ENCODE peak calls at places on chromosomes 7 and 10, in eight cellular contexts. P, U, W, B, H, M, L and N are unnamed samples.

GRCh38 chr10:13767721-13768178 is 181.0 kb downstream of the PRPF18 start:
- DNase-seq in P (no peak), U (no peak), W (no peak), B (no peak), H (peak; percentile 23), M (no peak), L (no peak), N (no peak)

GRCh38 chr7:149823631-149824199 is 14.5 kb upstream of the ZNF862 start:
- DNase-seq in P (no peak), U (no peak), W (no peak), B (no peak), H (no peak), M (no peak), L (no peak), N (no peak)

GRCh38 chr7:3439333-3440030 is 138.4 kb downstream of the SDK1 start:
- DNase-seq in P (no peak), U (no peak), W (no peak), B (no peak), H (no peak), M (peak; percentile 99), L (peak; percentile 69), N (no peak)

GRCh38 chr10:93916257-93917063 is 22.7 kb downstream of the SLC35G1 start:
- DNase-seq in P (no peak), U (no peak), W (no peak), B (no peak), H (no peak), M (peak; percentile 52), L (no peak), N (no peak)

GRCh38 chr10:96556003-96556402 is 30.8 kb downstream of the TM9SF3 start:
- DNase-seq in P (no peak), U (no peak), W (no peak), B (peak; percentile 16), H (no peak), M (no peak), L (no peak), N (no peak)

GRCh38 chr10:70513848-70514309 is 35.3 kb downstream of the PALD1 start:
- DNase-seq in P (no peak), U (no peak), W (no peak), B (no peak), H (no peak), M (no peak), L (no peak), N (peak; percentile 71)

GRCh38 chr10:111865550-111865949 is 318.0 kb downstream of the GPAM start:
- DNase-seq in P (no peak), U (no peak), W (no peak), B (no peak), H (no peak), M (no peak), L (no peak), N (no peak)

GRCh38 chr7:40826419-40827216 is 691.8 kb downstream of the SUGCT start:
- DNase-seq in P (no peak), U (no peak), W (no peak), B (no peak), H (no peak), M (peak; percentile 73), L (no peak), N (no peak)

GRCh38 chr10:33006342-33006887 is 48.4 kb upstream of the ITGB1 start:
- DNase-seq in P (no peak), U (no peak), W (no peak), B (no peak), H (no peak), M (no peak), L (no peak), N (no peak)

GRCh38 chr10:91185239-91185875 is 35.1 kb upstream of the PCGF5 start:
- DNase-seq in P (no peak), U (peak; percentile 50), W (no peak), B (no peak), H (no peak), M (peak; percentile 81), L (no peak), N (no peak)

GRCh38 chr7:79329464-79329863 is 124.0 kb downstream of the MAGI2 start:
- DNase-seq in P (no peak), U (no peak), W (no peak), B (no peak), H (no peak), M (no peak), L (no peak), N (no peak)

GRCh38 chr10:113386005-113386404 is 166.8 kb upstream of the HABP2 start:
- DNase-seq in P (no peak), U (no peak), W (no peak), B (no peak), H (no peak), M (peak; percentile 56), L (no peak), N (no peak)

GRCh38 chr7:131010714-131011436 is 276.9 kb upstream of the KLF14 start:
- DNase-seq in P (no peak), U (no peak), W (no peak), B (no peak), H (no peak), M (peak; percentile 63), L (no peak), N (no peak)

GRCh38 chr7:47581821-47582747 is at the start of gene TNS3:
- DNase-seq in P (peak; percentile 62), U (peak; percentile 85), W (peak; percentile 68), B (no peak), H (peak; percentile 65), M (peak; percentile 36), L (no peak), N (no peak)

GRCh38 chr10:7117806-7118674 is 292.8 kb downstream of the SFMBT2 start:
- DNase-seq in P (no peak), U (no peak), W (no peak), B (no peak), H (no peak), M (no peak), L (no peak), N (no peak)

GRCh38 chr7:30232366-30232765 is 52.0 kb upstream of the ZNRF2 start:
- DNase-seq in P (no peak), U (no peak), W (no peak), B (no peak), H (no peak), M (no peak), L (no peak), N (no peak)

GRCh38 chr10:18235477-18235876 is 95.3 kb downstream of the CACNB2 start:
- DNase-seq in P (no peak), U (no peak), W (no peak), B (no peak), H (no peak), M (no peak), L (no peak), N (no peak)

GRCh38 chr10:18233775-18234174 is 93.6 kb downstream of the CACNB2 start:
- DNase-seq in P (peak; percentile 36), U (peak; percentile 67), W (no peak), B (no peak), H (peak; percentile 31), M (no peak), L (no peak), N (no peak)

GRCh38 chr10:18240185-18240882 is 100.1 kb downstream of the CACNB2 start:
- DNase-seq in P (peak; percentile 41), U (no peak), W (no peak), B (no peak), H (no peak), M (no peak), L (no peak), N (no peak)

GRCh38 chr10:18238875-18239485 is 98.8 kb downstream of the CACNB2 start:
- DNase-seq in P (no peak), U (no peak), W (no peak), B (peak; percentile 17), H (peak; percentile 30), M (peak; percentile 70), L (no peak), N (no peak)
- TF ChIP-seq CTCF in P (peak; percentile 65), U (peak; percentile 47), W (no peak), B (peak; percentile 63), H (peak; percentile 30), M (peak; percentile 77), L (peak; percentile 57), N (peak; percentile 68)

DNA sequence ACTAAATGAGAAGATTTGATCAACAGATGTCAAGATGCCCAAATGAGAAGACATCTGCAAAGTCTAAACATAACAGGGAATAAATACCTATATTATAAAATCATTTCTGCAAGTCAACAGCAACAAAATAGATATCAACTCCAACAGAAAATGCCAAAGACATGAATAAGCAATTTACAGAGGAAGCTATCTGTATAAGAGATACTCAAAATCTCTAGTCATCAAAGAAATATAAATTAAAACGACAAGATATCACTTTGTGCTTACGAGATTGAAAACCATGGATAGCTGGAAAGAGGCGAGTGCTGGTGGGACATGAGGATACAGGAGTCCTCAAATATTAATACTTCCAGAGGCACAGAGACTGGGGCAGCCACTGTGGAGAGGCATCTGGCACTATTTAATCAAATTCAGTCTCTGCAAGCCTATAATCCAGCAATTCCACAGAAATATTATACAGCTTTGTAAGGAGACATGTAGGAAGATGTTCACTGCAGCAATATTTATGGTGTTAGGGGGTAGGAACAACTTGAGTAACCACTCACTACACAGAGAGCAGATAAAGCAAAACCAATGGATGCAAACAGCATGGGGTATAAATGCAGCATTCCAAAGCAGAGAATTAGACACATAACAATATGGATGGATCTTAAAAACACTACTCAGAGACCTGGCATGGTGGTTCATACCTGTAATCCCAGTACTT is 4.8 kb downstream of the DNMBP start:
- DNase-seq in P (no peak), U (no peak), W (no peak), B (no peak), H (no peak), M (no peak), L (no peak), N (no peak)
- H3K4me3 ChIP-seq in P (no peak overlapping the region), U (no peak overlapping the region), W (no peak overlapping the region), B (no peak overlapping the region), H (no peak overlapping the region), M (no peak overlapping the region), L (peak overlapping the region; percentile 91), N (no peak overlapping the region)

GRCh38 chr10:132370426-132371340 is 26.3 kb upstream of the PWWP2B start:
- DNase-seq in P (no peak), U (peak; percentile 48), W (no peak), B (no peak), H (no peak), M (no peak), L (no peak), N (no peak)

GRCh38 chr10:132372516-132373095 is 24.4 kb upstream of the PWWP2B start:
- DNase-seq in P (no peak), U (peak; percentile 51), W (no peak), B (no peak), H (no peak), M (no peak), L (no peak), N (no peak)

GRCh38 chr10:132369636-132370185 is 27.3 kb upstream of the PWWP2B start:
- DNase-seq in P (no peak), U (peak; percentile 28), W (no peak), B (no peak), H (no peak), M (no peak), L (no peak), N (no peak)

GRCh38 chr10:132373241-132373955 is 23.6 kb upstream of the PWWP2B start:
- DNase-seq in P (no peak), U (peak; percentile 39), W (no peak), B (no peak), H (no peak), M (no peak), L (no peak), N (no peak)

GRCh38 chr10:132371641-132372081 is 25.3 kb upstream of the PWWP2B start:
- DNase-seq in P (no peak), U (peak; percentile 43), W (no peak), B (peak; percentile 40), H (no peak), M (no peak), L (no peak), N (no peak)
- TF ChIP-seq CTCF in P (no peak), U (no peak), W (no peak), B (peak; percentile 63), H (no peak), M (peak; percentile 32), L (no peak), N (peak; percentile 65)

GRCh38 chr7:120591-120991 is 71.8 kb upstream of the FAM20C start:
- DNase-seq in P (no peak), U (peak; percentile 80), W (peak; percentile 79), B (no peak), H (no peak), M (no peak), L (no peak), N (no peak)
- H3K4me3 ChIP-seq in P (no peak overlapping the region), U (no peak overlapping the region), W (no peak overlapping the region), B (no peak overlapping the region), H (no peak overlapping the region), M (no peak overlapping the region), L (no peak overlapping the region), N (no peak overlapping the region)